ENCODE peak calls at places on chromosome 15, in four cellular contexts. M, K, H and U are unnamed samples.
A peak's percentile ranks its signal among the peaks of the same experiment; 100 is the strongest.

GRCh38 chr15:56732135-56732880 is 1.0 kb downstream of the ZNF280D start:
- DNase-seq in M (peak; percentile 11), K (no peak), H (peak; percentile 51), U (no peak)

GRCh38 chr15:96407482-96407881 is 77.0 kb downstream of the NR2F2 start:
- DNase-seq in M (no peak), K (no peak), H (no peak), U (no peak)

GRCh38 chr15:73941871-73942635 is 15.8 kb downstream of the LOXL1 start:
- DNase-seq in M (no peak), K (no peak), H (no peak), U (no peak)

GRCh38 chr15:49793943-49794342 is 173.1 kb downstream of the DTWD1 start:
- DNase-seq in M (no peak), K (no peak), H (no peak), U (no peak)

GRCh38 chr15:89366656-89367393 is 32.2 kb upstream of the POLG start:
- DNase-seq in M (no peak), K (no peak), H (no peak), U (no peak)

GRCh38 chr15:92306662-92307061 is 87.0 kb upstream of the ST8SIA2 start:
- DNase-seq in M (peak; percentile 13), K (no peak), H (peak; percentile 52), U (no peak)

GRCh38 chr15:91304794-91305193 is 204.7 kb downstream of the SV2B start:
- DNase-seq in M (no peak), K (no peak), H (no peak), U (no peak)

GRCh38 chr15:63699391-63699790 is 102.2 kb downstream of the FBXL22 start:
- DNase-seq in M (no peak), K (no peak), H (no peak), U (no peak)

GRCh38 chr15:64232400-64232799 is 69.6 kb upstream of the PPIB start:
- DNase-seq in M (peak; percentile 10), K (no peak), H (no peak), U (no peak)

GRCh38 chr15:44882499-44882968 is 74.0 kb upstream of the TERB2 start:
- DNase-seq in M (no peak), K (no peak), H (no peak), U (no peak)

GRCh38 chr15:64017082-64017588 is 29.1 kb downstream of the DAPK2 start:
- DNase-seq in M (peak; percentile 58), K (no peak), H (no peak), U (no peak)

GRCh38 chr15:40032125-40032839 is 6.7 kb downstream of the SRP14 start:
- DNase-seq in M (no peak), K (no peak), H (no peak), U (no peak)

GRCh38 chr15:64464271-64465005 is 4.1 kb downstream of the ZNF609 start:
- DNase-seq in M (no peak), K (no peak), H (no peak), U (no peak)

GRCh38 chr15:43939070-43939469 is 112.3 kb downstream of the WDR76 start:
- DNase-seq in M (no peak), K (peak; percentile 20), H (peak; percentile 40), U (no peak)

GRCh38 chr15:25058080-25058785 is 103.4 kb downstream of the SNRPN start:
- DNase-seq in M (no peak), K (no peak), H (no peak), U (no peak)

GRCh38 chr15:58002338-58003126 is 63.0 kb downstream of the ALDH1A2 start:
- DNase-seq in M (no peak), K (no peak), H (no peak), U (no peak)

GRCh38 chr15:89419370-89419984 is 76.9 kb downstream of the RHCG start:
- DNase-seq in M (peak; percentile 18), K (peak; percentile 74), H (no peak), U (peak; percentile 93)

GRCh38 chr15:61834076-61834697 is 226.1 kb downstream of the VPS13C start:
- DNase-seq in M (peak; percentile 34), K (peak; percentile 68), H (peak; percentile 75), U (peak; percentile 87)

GRCh38 chr15:95129589-95129988 is 898.2 kb downstream of the MCTP2 start:
- DNase-seq in M (no peak), K (no peak), H (no peak), U (no peak)

GRCh38 chr15:99956820-99957641 is 223.8 kb upstream of the LYSMD4 start:
- DNase-seq in M (no peak), K (no peak), H (no peak), U (no peak)

GRCh38 chr15:95840004-95840403 is 490.5 kb upstream of the NR2F2 start:
- DNase-seq in M (no peak), K (no peak), H (no peak), U (no peak)

GRCh38 chr15:63238181-63238580 is 39.2 kb upstream of the APH1B start:
- DNase-seq in M (no peak), K (no peak), H (no peak), U (no peak)

GRCh38 chr15:33400941-33401340 is 90.2 kb downstream of the RYR3 start:
- DNase-seq in M (no peak), K (no peak), H (no peak), U (no peak)

GRCh38 chr15:31016446-31016915 is 25.1 kb upstream of the MTMR10 start:
- DNase-seq in M (no peak), K (no peak), H (no peak), U (no peak)

GRCh38 chr15:47965297-47965696 is 155.5 kb upstream of the SLC24A5 start:
- DNase-seq in M (no peak), K (no peak), H (no peak), U (no peak)

GRCh38 chr15:52261498-52262242 is 33.9 kb downstream of the MYO5C start:
- DNase-seq in M (no peak), K (no peak), H (peak; percentile 81), U (peak; percentile 78)

GRCh38 chr15:45871121-45871855 is 236.5 kb downstream of the SQOR start:
- DNase-seq in M (no peak), K (no peak), H (no peak), U (no peak)

GRCh38 chr15:67468431-67468830 is 52.5 kb upstream of the C15orf61 start:
- DNase-seq in M (no peak), K (no peak), H (no peak), U (no peak)

GRCh38 chr15:91186892-91187644 is 87.0 kb downstream of the SV2B start:
- DNase-seq in M (peak; percentile 13), K (no peak), H (no peak), U (no peak)

GRCh38 chr15:95887666-95888480 is 442.6 kb upstream of the NR2F2 start:
- DNase-seq in M (no peak), K (no peak), H (no peak), U (no peak)

DNA sequence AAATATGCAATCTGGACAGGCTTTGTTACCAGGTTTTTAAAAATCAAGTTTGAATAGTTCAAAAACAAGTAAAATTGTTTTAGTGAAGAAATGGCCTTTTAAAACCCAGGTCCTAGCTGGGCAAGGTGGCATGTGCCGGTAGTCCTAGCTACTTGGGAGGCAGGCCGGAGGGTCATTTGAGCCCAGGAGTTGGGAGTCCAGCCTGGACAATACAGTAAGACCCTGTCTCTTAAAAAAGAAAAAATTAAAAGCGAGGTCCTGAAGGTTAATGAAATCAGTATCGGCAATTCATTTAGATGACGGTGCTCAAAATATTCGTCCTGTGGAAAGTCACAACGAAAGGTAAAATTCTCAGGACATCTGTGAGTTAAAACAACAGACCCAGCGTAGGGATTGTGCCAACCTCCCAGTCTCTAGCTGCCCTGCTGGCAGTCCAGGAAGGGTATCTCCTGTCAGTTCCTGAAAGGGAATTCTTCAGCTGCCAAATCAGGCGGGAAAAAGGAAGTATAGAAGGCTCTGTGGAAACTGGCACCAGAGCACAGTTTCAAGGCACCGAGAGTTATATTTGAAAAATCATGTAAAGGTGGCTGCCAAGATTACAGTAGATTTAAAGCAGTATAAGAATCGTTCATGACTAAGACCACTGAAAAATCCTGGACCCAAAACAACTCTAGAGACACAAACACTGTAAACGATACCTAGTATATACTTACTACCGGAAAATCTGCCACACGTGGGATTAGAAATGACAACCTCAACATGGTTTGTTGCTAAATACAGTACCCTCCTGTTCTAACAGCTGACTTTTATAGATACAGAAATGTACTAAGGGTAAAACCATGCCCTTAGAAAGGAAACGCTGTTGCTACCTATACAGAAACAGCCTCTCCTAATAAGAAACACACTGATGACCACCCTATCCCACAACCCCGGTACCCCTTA is 1.2 kb upstream of the ABHD17C start:
- DNase-seq in M (no peak), K (no peak), H (no peak), U (no peak)
- TF ChIP-seq FOXJ3 in M (no peak), K (no peak), H (no peak), U (no peak)

DNA sequence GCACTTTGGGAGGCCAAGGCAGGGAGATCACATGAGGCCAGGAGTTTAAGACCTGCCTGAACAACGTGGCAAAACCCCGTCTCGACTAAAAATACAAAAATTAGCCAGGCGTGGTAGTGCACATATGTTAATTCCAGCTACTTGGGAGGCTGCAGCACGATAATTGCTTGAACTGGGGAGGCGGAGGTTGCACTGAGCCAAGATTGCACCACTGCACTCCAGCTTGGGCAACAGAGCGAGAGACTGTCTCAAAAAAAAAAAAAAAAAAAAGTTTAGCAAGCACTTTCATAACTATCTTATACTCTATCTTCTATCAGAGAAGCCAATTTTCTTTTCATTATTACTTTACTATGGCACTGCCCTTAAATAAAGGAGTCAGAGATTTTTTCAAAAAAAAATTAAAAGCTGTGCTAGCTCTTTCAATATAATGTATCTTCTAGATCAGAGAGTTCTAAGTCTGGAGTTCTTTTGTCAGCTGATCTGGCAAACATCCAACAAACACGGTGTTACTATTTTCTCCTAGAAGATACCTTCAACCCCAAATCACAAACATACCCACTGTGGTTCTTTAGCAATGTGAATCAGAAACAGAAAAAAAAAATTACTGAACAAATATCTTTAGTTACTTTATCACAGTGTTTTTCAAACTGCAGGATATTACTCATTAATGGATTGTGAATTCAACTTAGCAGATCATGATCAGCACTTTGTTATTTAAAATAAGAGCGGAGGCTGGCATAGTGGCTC is 3.0 kb downstream of the ZNF770 start:
- DNase-seq in M (peak; percentile 44), K (no peak), H (no peak), U (no peak)
- TF ChIP-seq FOXJ3 in M (no peak), K (no peak), H (no peak), U (no peak)

GRCh38 chr15:38623744-38624143 is 59.1 kb upstream of the RASGRP1 start:
- DNase-seq in M (no peak), K (no peak), H (no peak), U (no peak)

GRCh38 chr15:38625886-38626285 is 61.3 kb upstream of the RASGRP1 start:
- DNase-seq in M (no peak), K (no peak), H (no peak), U (no peak)

GRCh38 chr15:38627684-38628277 is 63.2 kb upstream of the RASGRP1 start:
- DNase-seq in M (no peak), K (peak; percentile 23), H (no peak), U (no peak)

GRCh38 chr15:38624248-38625214 is 59.9 kb upstream of the RASGRP1 start:
- DNase-seq in M (no peak), K (no peak), H (no peak), U (no peak)

DNA sequence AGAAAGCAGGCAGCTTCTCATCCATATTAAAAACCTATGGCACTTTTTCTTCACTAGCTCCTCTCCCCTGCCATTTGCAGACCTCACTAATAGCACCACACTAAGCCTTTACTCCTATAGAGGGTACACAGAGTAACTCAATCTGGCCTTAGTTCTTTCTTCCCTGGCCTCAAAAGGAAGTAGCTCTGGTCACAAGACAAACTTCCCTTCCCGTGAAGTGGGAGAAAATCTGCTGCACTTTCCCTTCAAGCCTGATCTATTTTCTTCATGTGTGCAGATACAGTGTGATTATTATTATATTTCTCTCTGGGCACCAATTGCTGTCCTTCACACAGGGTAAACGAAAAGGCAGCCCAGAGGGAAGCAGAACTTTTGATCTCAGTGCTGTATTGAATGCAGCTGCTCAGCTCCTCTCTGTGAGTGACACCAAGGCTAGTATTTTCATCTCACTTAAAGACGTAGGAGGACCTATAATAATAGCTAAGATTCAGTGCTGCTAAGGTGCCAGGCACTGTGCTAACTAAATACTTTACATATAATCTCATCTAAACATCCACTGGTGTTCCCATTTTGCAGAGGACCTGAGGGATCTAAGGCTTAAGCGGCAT is 61.9 kb upstream of the RASGRP1 start:
- DNase-seq in M (no peak), K (no peak), H (no peak), U (no peak)
- TF ChIP-seq FOXJ3 in M (no peak), K (no peak), H (no peak), U (no peak)

GRCh38 chr15:27816790-27817189 is 282.3 kb downstream of the OCA2 start:
- DNase-seq in M (no peak), K (no peak), H (no peak), U (no peak)
- TF ChIP-seq FOXJ3 in M (no peak), K (no peak), H (no peak), U (no peak)